ENCODE peak calls at places on chromosomes 7 and 10, in six cellular contexts. One of them, this sample, is unnamed.

GRCh38 chr10:89242840-89243586 is 8.6 kb downstream of the LIPA start:
- DNase-seq in C1 segment of cervical spinal cord: no peak
- DNase-seq in HT-29: no peak
- DNase-seq in HEK293T: no peak
- DNase-seq in HCEC 1CT: no peak
- DNase-seq in activated CD4-positive, alpha-beta memory T cell treated with anti-CD3 and anti-CD28 coated beads for 36 hours: no peak
- DNase-seq in this sample: no peak

GRCh38 chr7:11458736-11459483 is 373.1 kb downstream of the THSD7A start:
- DNase-seq in C1 segment of cervical spinal cord: no peak
- DNase-seq in HT-29: peak; percentile 24
- DNase-seq in HEK293T: no peak
- DNase-seq in HCEC 1CT: peak; percentile 92
- DNase-seq in activated CD4-positive, alpha-beta memory T cell treated with anti-CD3 and anti-CD28 coated beads for 36 hours: no peak
- DNase-seq in this sample: no peak

GRCh38 chr7:141053626-141054025 is 20.2 kb upstream of the TMEM178B start:
- DNase-seq in C1 segment of cervical spinal cord: peak; percentile 1
- DNase-seq in HT-29: no peak
- DNase-seq in HEK293T: no peak
- DNase-seq in HCEC 1CT: no peak
- DNase-seq in activated CD4-positive, alpha-beta memory T cell treated with anti-CD3 and anti-CD28 coated beads for 36 hours: peak; percentile 84
- DNase-seq in this sample: no peak

GRCh38 chr7:149690688-149691446 is 82.5 kb downstream of the ZNF467 start:
- DNase-seq in C1 segment of cervical spinal cord: no peak
- DNase-seq in HT-29: peak; percentile 93
- DNase-seq in HEK293T: peak; percentile 83
- DNase-seq in HCEC 1CT: peak; percentile 33
- DNase-seq in activated CD4-positive, alpha-beta memory T cell treated with anti-CD3 and anti-CD28 coated beads for 36 hours: peak; percentile 27
- DNase-seq in this sample: peak; percentile 93

GRCh38 chr10:131514454-131514853 is 202.9 kb upstream of the TCERG1L start:
- DNase-seq in C1 segment of cervical spinal cord: no peak
- DNase-seq in HT-29: no peak
- DNase-seq in HEK293T: no peak
- DNase-seq in HCEC 1CT: no peak
- DNase-seq in activated CD4-positive, alpha-beta memory T cell treated with anti-CD3 and anti-CD28 coated beads for 36 hours: no peak
- DNase-seq in this sample: no peak

GRCh38 chr7:75915416-75916156 is 631 bp downstream of the POR start:
- DNase-seq in C1 segment of cervical spinal cord: no peak
- DNase-seq in HT-29: peak; percentile 43
- DNase-seq in HEK293T: no peak
- DNase-seq in HCEC 1CT: peak; percentile 35
- DNase-seq in activated CD4-positive, alpha-beta memory T cell treated with anti-CD3 and anti-CD28 coated beads for 36 hours: peak; percentile 36
- DNase-seq in this sample: no peak

GRCh38 chr10:94673614-94674321 is 9.8 kb upstream of the CYP2C18 start:
- DNase-seq in C1 segment of cervical spinal cord: no peak
- DNase-seq in HT-29: no peak
- DNase-seq in HEK293T: peak; percentile 30
- DNase-seq in HCEC 1CT: no peak
- DNase-seq in activated CD4-positive, alpha-beta memory T cell treated with anti-CD3 and anti-CD28 coated beads for 36 hours: no peak
- DNase-seq in this sample: peak; percentile 33

GRCh38 chr7:10034843-10035556 is 938.7 kb upstream of the PHF14 start:
- DNase-seq in C1 segment of cervical spinal cord: no peak
- DNase-seq in HT-29: no peak
- DNase-seq in HEK293T: no peak
- DNase-seq in HCEC 1CT: no peak
- DNase-seq in activated CD4-positive, alpha-beta memory T cell treated with anti-CD3 and anti-CD28 coated beads for 36 hours: no peak
- DNase-seq in this sample: no peak

GRCh38 chr10:103763374-103764202 is 91.8 kb downstream of the SH3PXD2A start:
- DNase-seq in C1 segment of cervical spinal cord: no peak
- DNase-seq in HT-29: no peak
- DNase-seq in HEK293T: no peak
- DNase-seq in HCEC 1CT: no peak
- DNase-seq in activated CD4-positive, alpha-beta memory T cell treated with anti-CD3 and anti-CD28 coated beads for 36 hours: peak; percentile 51
- DNase-seq in this sample: no peak

GRCh38 chr10:132714096-132714721 is 71.7 kb downstream of the NKX6-2 start:
- DNase-seq in C1 segment of cervical spinal cord: peak; percentile 36
- DNase-seq in HT-29: no peak
- DNase-seq in HEK293T: no peak
- DNase-seq in HCEC 1CT: no peak
- DNase-seq in activated CD4-positive, alpha-beta memory T cell treated with anti-CD3 and anti-CD28 coated beads for 36 hours: no peak
- DNase-seq in this sample: no peak

GRCh38 chr7:506391-506831 is 13.2 kb downstream of the PDGFA start:
- DNase-seq in C1 segment of cervical spinal cord: no peak
- DNase-seq in HT-29: no peak
- DNase-seq in HEK293T: no peak
- DNase-seq in HCEC 1CT: no peak
- DNase-seq in activated CD4-positive, alpha-beta memory T cell treated with anti-CD3 and anti-CD28 coated beads for 36 hours: no peak
- DNase-seq in this sample: no peak

GRCh38 chr10:69336952-69337311 is 58.6 kb downstream of the HK1 start:
- DNase-seq in C1 segment of cervical spinal cord: no peak
- DNase-seq in HT-29: no peak
- DNase-seq in HEK293T: no peak
- DNase-seq in HCEC 1CT: no peak
- DNase-seq in activated CD4-positive, alpha-beta memory T cell treated with anti-CD3 and anti-CD28 coated beads for 36 hours: no peak
- DNase-seq in this sample: no peak